ENCODE peak calls at places on chromosomes 4 and X, in nine cellular contexts. One of them, this sample, is unnamed.
A peak's percentile ranks its signal among the peaks of the same experiment; 100 is the strongest.

GRCh38 chrX:22952011-22952410 is 47.7 kb upstream of the DDX53 start:
- DNase-seq in choroid plexus epithelial cell: peak; percentile 63
- DNase-seq in cardiac fibroblast: peak; percentile 45
- DNase-seq in adrenal gland: peak; percentile 54
- DNase-seq in left ventricle myocardium inferior: no peak
- DNase-seq in ovary: no peak
- DNase-seq in AG09309: no peak
- DNase-seq in uterus: no peak
- DNase-seq in astrocyte of the cerebellum: peak; percentile 6
- DNase-seq in this sample: peak; percentile 29

GRCh38 chr4:184375027-184375426 is 99.3 kb downstream of the IRF2 start:
- DNase-seq in ovary: no peak
- DNase-seq in choroid plexus epithelial cell: no peak
- DNase-seq in adrenal gland: no peak
- DNase-seq in AG09309: no peak
- DNase-seq in astrocyte of the cerebellum: no peak
- DNase-seq in left ventricle myocardium inferior: no peak
- DNase-seq in cardiac fibroblast: peak; percentile 41
- DNase-seq in uterus: no peak
- DNase-seq in this sample: no peak

GRCh38 chrX:1597345-1598020 is 6.1 kb downstream of the AKAP17A start:
- DNase-seq in cardiac fibroblast: no peak
- DNase-seq in choroid plexus epithelial cell: no peak
- DNase-seq in AG09309: no peak
- DNase-seq in left ventricle myocardium inferior: no peak
- DNase-seq in adrenal gland: peak; percentile 44
- DNase-seq in astrocyte of the cerebellum: no peak
- DNase-seq in ovary: peak; percentile 22
- DNase-seq in uterus: no peak
- DNase-seq in this sample: no peak

GRCh38 chr4:7769936-7770674 is 169.6 kb downstream of the AFAP1 start:
- DNase-seq in adrenal gland: no peak
- DNase-seq in choroid plexus epithelial cell: peak; percentile 60
- DNase-seq in left ventricle myocardium inferior: peak; percentile 15
- DNase-seq in ovary: no peak
- DNase-seq in astrocyte of the cerebellum: no peak
- DNase-seq in AG09309: no peak
- DNase-seq in cardiac fibroblast: peak; percentile 40
- DNase-seq in uterus: no peak
- DNase-seq in this sample: no peak

GRCh38 chrX:84118315-84118714 is 69.7 kb downstream of the RPS6KA6 start:
- DNase-seq in cardiac fibroblast: no peak
- DNase-seq in AG09309: no peak
- DNase-seq in left ventricle myocardium inferior: no peak
- DNase-seq in uterus: no peak
- DNase-seq in choroid plexus epithelial cell: no peak
- DNase-seq in adrenal gland: no peak
- DNase-seq in astrocyte of the cerebellum: no peak
- DNase-seq in ovary: no peak
- DNase-seq in this sample: no peak

GRCh38 chrX:30307466-30307865 is 1.7 kb downstream of the NR0B1 start:
- DNase-seq in choroid plexus epithelial cell: no peak
- DNase-seq in adrenal gland: no peak
- DNase-seq in astrocyte of the cerebellum: no peak
- DNase-seq in uterus: no peak
- DNase-seq in ovary: no peak
- DNase-seq in AG09309: no peak
- DNase-seq in left ventricle myocardium inferior: no peak
- DNase-seq in cardiac fibroblast: no peak
- DNase-seq in this sample: no peak

GRCh38 chrX:103310592-103311400 is at the start of gene BEX2:
- DNase-seq in uterus: peak; percentile 74
- DNase-seq in ovary: peak; percentile 90
- DNase-seq in astrocyte of the cerebellum: peak; percentile 13
- DNase-seq in adrenal gland: peak; percentile 93
- DNase-seq in AG09309: no peak
- DNase-seq in left ventricle myocardium inferior: peak; percentile 16
- DNase-seq in choroid plexus epithelial cell: peak; percentile 35
- DNase-seq in cardiac fibroblast: peak; percentile 9
- DNase-seq in this sample: no peak

GRCh38 chr4:74016068-74016467 is 17.6 kb upstream of the CXCL5 start:
- DNase-seq in left ventricle myocardium inferior: no peak
- DNase-seq in cardiac fibroblast: peak; percentile 36
- DNase-seq in choroid plexus epithelial cell: peak; percentile 7
- DNase-seq in ovary: no peak
- DNase-seq in uterus: no peak
- DNase-seq in AG09309: no peak
- DNase-seq in adrenal gland: no peak
- DNase-seq in astrocyte of the cerebellum: no peak
- DNase-seq in this sample: no peak

GRCh38 chrX:153333271-153333670 is 682 bp upstream of the ZNF275 start:
- DNase-seq in ovary: no peak
- DNase-seq in left ventricle myocardium inferior: no peak
- DNase-seq in choroid plexus epithelial cell: peak; percentile 50
- DNase-seq in adrenal gland: no peak
- DNase-seq in astrocyte of the cerebellum: peak; percentile 6
- DNase-seq in uterus: no peak
- DNase-seq in AG09309: peak; percentile 25
- DNase-seq in cardiac fibroblast: peak; percentile 64
- DNase-seq in this sample: peak; percentile 11

GRCh38 chr4:8568068-8568668 is 12.0 kb upstream of the GPR78 start:
- DNase-seq in left ventricle myocardium inferior: no peak
- DNase-seq in uterus: no peak
- DNase-seq in astrocyte of the cerebellum: no peak
- DNase-seq in adrenal gland: no peak
- DNase-seq in choroid plexus epithelial cell: peak; percentile 66
- DNase-seq in cardiac fibroblast: no peak
- DNase-seq in AG09309: no peak
- DNase-seq in ovary: no peak
- DNase-seq in this sample: no peak

GRCh38 chr4:89056953-89057398 is at the start of gene FAM13A:
- DNase-seq in left ventricle myocardium inferior: peak; percentile 68
- DNase-seq in AG09309: peak; percentile 91
- DNase-seq in ovary: peak; percentile 81
- DNase-seq in astrocyte of the cerebellum: peak; percentile 97
- DNase-seq in adrenal gland: peak; percentile 94
- DNase-seq in choroid plexus epithelial cell: peak; percentile 99
- DNase-seq in uterus: peak; percentile 80
- DNase-seq in cardiac fibroblast: peak; percentile 98
- DNase-seq in this sample: peak; percentile 82

GRCh38 chr4:168124008-168124641 is 31.8 kb downstream of the ANXA10 start:
- DNase-seq in choroid plexus epithelial cell: peak; percentile 58
- DNase-seq in adrenal gland: no peak
- DNase-seq in cardiac fibroblast: peak; percentile 83
- DNase-seq in uterus: no peak
- DNase-seq in left ventricle myocardium inferior: no peak
- DNase-seq in ovary: no peak
- DNase-seq in astrocyte of the cerebellum: no peak
- DNase-seq in AG09309: no peak
- DNase-seq in this sample: no peak

GRCh38 chr4:73451404-73451803 is 15.4 kb downstream of the AFP start:
- DNase-seq in astrocyte of the cerebellum: peak; percentile 89
- DNase-seq in uterus: no peak
- DNase-seq in ovary: no peak
- DNase-seq in cardiac fibroblast: peak; percentile 78
- DNase-seq in choroid plexus epithelial cell: peak; percentile 86
- DNase-seq in AG09309: no peak
- DNase-seq in left ventricle myocardium inferior: no peak
- DNase-seq in adrenal gland: no peak
- DNase-seq in this sample: no peak

GRCh38 chrX:149522914-149523313 is 17.8 kb upstream of the IDS start:
- DNase-seq in left ventricle myocardium inferior: no peak
- DNase-seq in uterus: no peak
- DNase-seq in choroid plexus epithelial cell: no peak
- DNase-seq in cardiac fibroblast: no peak
- DNase-seq in AG09309: no peak
- DNase-seq in ovary: no peak
- DNase-seq in adrenal gland: no peak
- DNase-seq in astrocyte of the cerebellum: no peak
- DNase-seq in this sample: no peak

GRCh38 chrX:7334253-7334935 is 186.4 kb upstream of the PUDP start:
- DNase-seq in adrenal gland: no peak
- DNase-seq in ovary: no peak
- DNase-seq in astrocyte of the cerebellum: peak; percentile 34
- DNase-seq in AG09309: peak; percentile 76
- DNase-seq in choroid plexus epithelial cell: peak; percentile 72
- DNase-seq in uterus: no peak
- DNase-seq in cardiac fibroblast: peak; percentile 80
- DNase-seq in left ventricle myocardium inferior: no peak
- DNase-seq in this sample: peak; percentile 70

GRCh38 chrX:7330551-7330950 is 182.6 kb upstream of the PUDP start:
- DNase-seq in uterus: no peak
- DNase-seq in cardiac fibroblast: peak; percentile 23
- DNase-seq in choroid plexus epithelial cell: no peak
- DNase-seq in adrenal gland: no peak
- DNase-seq in astrocyte of the cerebellum: no peak
- DNase-seq in AG09309: no peak
- DNase-seq in left ventricle myocardium inferior: no peak
- DNase-seq in ovary: no peak
- DNase-seq in this sample: no peak

DNA sequence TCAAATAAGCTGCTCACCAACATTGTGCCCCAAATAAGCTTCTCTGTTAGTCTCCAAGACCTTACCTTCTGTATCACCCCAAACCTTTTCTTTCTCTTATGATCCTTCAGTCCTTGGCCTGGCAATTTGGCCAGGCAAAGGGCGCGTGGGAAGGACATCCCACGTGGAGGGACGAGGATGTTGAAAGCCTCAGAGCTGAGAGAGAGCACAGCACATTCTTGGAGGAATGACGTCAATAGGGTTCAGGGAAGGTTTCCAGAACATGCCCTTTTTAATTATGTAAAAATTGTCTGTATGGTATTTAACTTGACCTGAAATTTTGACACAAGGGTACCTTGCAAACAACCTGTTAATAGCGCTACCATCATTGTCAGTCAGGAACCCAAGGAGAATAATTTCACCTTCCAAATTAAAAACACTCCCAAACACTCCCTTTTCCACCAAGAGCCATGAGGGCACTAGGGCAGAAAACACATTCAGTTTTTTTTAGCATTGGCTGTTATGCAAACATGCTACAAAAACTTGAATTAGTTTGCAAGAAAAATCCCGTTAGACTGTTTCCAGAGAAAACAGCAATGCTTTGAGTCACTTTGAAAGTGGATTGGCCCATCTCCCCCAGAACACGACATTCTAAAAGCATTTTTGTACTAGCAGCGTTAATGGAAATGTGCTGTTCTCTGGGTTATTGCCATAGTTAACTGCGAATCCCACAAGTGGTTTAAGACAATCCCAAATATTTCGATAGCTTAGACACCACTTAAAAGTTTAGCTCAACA is 183.2 kb upstream of the PUDP start:
- DNase-seq in uterus: peak; percentile 46
- DNase-seq in ovary: peak; percentile 72
- DNase-seq in adrenal gland: peak; percentile 52
- DNase-seq in astrocyte of the cerebellum: peak; percentile 76
- DNase-seq in choroid plexus epithelial cell: peak; percentile 65
- DNase-seq in left ventricle myocardium inferior: no peak
- DNase-seq in cardiac fibroblast: peak; percentile 87
- DNase-seq in AG09309: peak; percentile 91
- DNase-seq in this sample: no peak
- H3K4me3 ChIP-seq in uterus: no peak overlapping the region
- H3K4me3 ChIP-seq in ovary: no peak overlapping the region
- H3K4me3 ChIP-seq in adrenal gland: no peak overlapping the region
- H3K4me3 ChIP-seq in astrocyte of the cerebellum: no peak overlapping the region
- H3K4me3 ChIP-seq in choroid plexus epithelial cell: no peak overlapping the region
- H3K4me3 ChIP-seq in left ventricle myocardium inferior: no peak overlapping the region
- H3K4me3 ChIP-seq in cardiac fibroblast: no peak overlapping the region
- H3K4me3 ChIP-seq in AG09309: no peak overlapping the region
- H3K4me3 ChIP-seq in this sample: no peak overlapping the region

DNA sequence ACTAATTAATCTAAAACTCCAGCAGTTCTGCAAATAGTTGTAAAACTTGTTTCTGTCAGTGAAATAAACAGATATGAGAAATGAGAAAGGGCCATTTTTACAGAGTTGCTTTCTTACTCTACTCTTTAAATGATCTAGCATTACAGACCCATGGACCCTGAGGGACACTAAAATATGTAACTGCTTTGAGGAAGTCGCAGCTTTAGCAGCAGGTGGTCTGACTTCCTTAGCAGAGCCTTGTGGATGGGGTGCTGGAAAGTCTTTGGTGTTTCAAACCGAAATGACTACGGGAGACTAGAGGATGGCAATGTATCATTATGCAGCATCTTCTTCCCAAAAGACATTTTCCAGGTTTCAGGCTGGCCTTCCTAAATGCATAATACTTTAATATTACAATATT is 18.7 kb downstream of the SHISA3 start:
- DNase-seq in left ventricle myocardium inferior: no peak
- DNase-seq in choroid plexus epithelial cell: no peak
- DNase-seq in astrocyte of the cerebellum: no peak
- DNase-seq in adrenal gland: no peak
- DNase-seq in AG09309: no peak
- DNase-seq in ovary: no peak
- DNase-seq in cardiac fibroblast: no peak
- DNase-seq in uterus: no peak
- DNase-seq in this sample: no peak
- H3K4me3 ChIP-seq in left ventricle myocardium inferior: no peak overlapping the region
- H3K4me3 ChIP-seq in choroid plexus epithelial cell: no peak overlapping the region
- H3K4me3 ChIP-seq in astrocyte of the cerebellum: no peak overlapping the region
- H3K4me3 ChIP-seq in adrenal gland: no peak overlapping the region
- H3K4me3 ChIP-seq in AG09309: no peak overlapping the region
- H3K4me3 ChIP-seq in ovary: no peak overlapping the region
- H3K4me3 ChIP-seq in cardiac fibroblast: no peak overlapping the region
- H3K4me3 ChIP-seq in uterus: no peak overlapping the region
- H3K4me3 ChIP-seq in this sample: no peak overlapping the region

GRCh38 chr4:154399259-154399974 is 92.2 kb downstream of the DCHS2 start:
- DNase-seq in astrocyte of the cerebellum: peak; percentile 18
- DNase-seq in ovary: no peak
- DNase-seq in cardiac fibroblast: peak; percentile 45
- DNase-seq in AG09309: peak; percentile 35
- DNase-seq in uterus: peak; percentile 26
- DNase-seq in choroid plexus epithelial cell: peak; percentile 68
- DNase-seq in adrenal gland: no peak
- DNase-seq in left ventricle myocardium inferior: no peak
- DNase-seq in this sample: no peak
- H3K4me3 ChIP-seq in astrocyte of the cerebellum: no peak overlapping the region
- H3K4me3 ChIP-seq in ovary: no peak overlapping the region
- H3K4me3 ChIP-seq in cardiac fibroblast: no peak overlapping the region
- H3K4me3 ChIP-seq in AG09309: no peak overlapping the region
- H3K4me3 ChIP-seq in uterus: peak overlapping the region; percentile 36
- H3K4me3 ChIP-seq in choroid plexus epithelial cell: no peak overlapping the region
- H3K4me3 ChIP-seq in adrenal gland: no peak overlapping the region
- H3K4me3 ChIP-seq in left ventricle myocardium inferior: no peak overlapping the region
- H3K4me3 ChIP-seq in this sample: peak overlapping the region; percentile 8

GRCh38 chr4:159016527-159017137 is 86.2 kb upstream of the RAPGEF2 start:
- DNase-seq in cardiac fibroblast: peak; percentile 6
- DNase-seq in choroid plexus epithelial cell: peak; percentile 86
- DNase-seq in ovary: peak; percentile 41
- DNase-seq in uterus: peak; percentile 24
- DNase-seq in AG09309: no peak
- DNase-seq in left ventricle myocardium inferior: no peak
- DNase-seq in astrocyte of the cerebellum: no peak
- DNase-seq in adrenal gland: no peak
- DNase-seq in this sample: no peak
- H3K4me3 ChIP-seq in cardiac fibroblast: no peak overlapping the region
- H3K4me3 ChIP-seq in choroid plexus epithelial cell: peak overlapping the region; percentile 15
- H3K4me3 ChIP-seq in ovary: no peak overlapping the region
- H3K4me3 ChIP-seq in uterus: peak overlapping the region; percentile 16
- H3K4me3 ChIP-seq in AG09309: no peak overlapping the region
- H3K4me3 ChIP-seq in left ventricle myocardium inferior: no peak overlapping the region
- H3K4me3 ChIP-seq in astrocyte of the cerebellum: no peak overlapping the region
- H3K4me3 ChIP-seq in adrenal gland: no peak overlapping the region
- H3K4me3 ChIP-seq in this sample: no peak overlapping the region

GRCh38 chrX:31656013-31656412 is 584.2 kb upstream of the FTHL17 start:
- DNase-seq in AG09309: peak; percentile 16
- DNase-seq in cardiac fibroblast: peak; percentile 43
- DNase-seq in astrocyte of the cerebellum: no peak
- DNase-seq in adrenal gland: no peak
- DNase-seq in uterus: no peak
- DNase-seq in left ventricle myocardium inferior: no peak
- DNase-seq in ovary: no peak
- DNase-seq in choroid plexus epithelial cell: peak; percentile 52
- DNase-seq in this sample: no peak
- H3K4me3 ChIP-seq in AG09309: no peak overlapping the region
- H3K4me3 ChIP-seq in cardiac fibroblast: no peak overlapping the region
- H3K4me3 ChIP-seq in astrocyte of the cerebellum: no peak overlapping the region
- H3K4me3 ChIP-seq in adrenal gland: no peak overlapping the region
- H3K4me3 ChIP-seq in uterus: no peak overlapping the region
- H3K4me3 ChIP-seq in left ventricle myocardium inferior: no peak overlapping the region
- H3K4me3 ChIP-seq in ovary: no peak overlapping the region
- H3K4me3 ChIP-seq in choroid plexus epithelial cell: no peak overlapping the region
- H3K4me3 ChIP-seq in this sample: no peak overlapping the region

This sample was measured in SJSA1.